ENCODE peak calls at places on chromosomes 6 and 20, in eight cellular contexts. P, J, L, Q, W, H, G and N are unnamed samples.
A peak's percentile ranks its signal among the peaks of the same experiment; 100 is the strongest.

GRCh38 chr20:37131486-37131885 is 35.7 kb upstream of the RBL1 start:
- DNase-seq in P (no peak), J (no peak), L (no peak), Q (no peak), W (no peak), H (no peak), G (no peak), N (no peak)

GRCh38 chr6:30327232-30327746 is 562 bp downstream of the TRIM39 start:
- DNase-seq in P (no peak), J (peak; percentile 0), L (no peak), Q (no peak), W (peak; percentile 85), H (no peak), G (no peak), N (no peak)

GRCh38 chr6:143513410-143513809 is 1.9 kb upstream of the FUCA2 start:
- DNase-seq in P (no peak), J (no peak), L (peak; percentile 69), Q (no peak), W (peak; percentile 40), H (no peak), G (no peak), N (peak; percentile 65)

GRCh38 chr6:66897576-66897975 is 1190.5 kb upstream of the EYS start:
- DNase-seq in P (peak; percentile 1), J (peak; percentile 60), L (no peak), Q (no peak), W (peak; percentile 95), H (no peak), G (peak; percentile 32), N (no peak)

GRCh38 chr6:153405926-153406325 is 274.8 kb upstream of the RGS17 start:
- DNase-seq in P (no peak), J (no peak), L (no peak), Q (no peak), W (no peak), H (no peak), G (no peak), N (no peak)

GRCh38 chr6:70277480-70277879 is 25.4 kb downstream of the COL9A1 start:
- DNase-seq in P (peak; percentile 23), J (peak; percentile 14), L (no peak), Q (peak; percentile 8), W (peak; percentile 21), H (no peak), G (peak; percentile 63), N (no peak)

GRCh38 chr6:4125933-4126864 is 9.2 kb downstream of the ECI2 start:
- DNase-seq in P (peak; percentile 90), J (peak; percentile 93), L (no peak), Q (no peak), W (peak; percentile 76), H (no peak), G (peak; percentile 87), N (no peak)

GRCh38 chr6:14035448-14035847 is 82.1 kb upstream of the CD83 start:
- DNase-seq in P (peak; percentile 96), J (peak; percentile 98), L (no peak), Q (no peak), W (peak; percentile 53), H (no peak), G (peak; percentile 89), N (no peak)

GRCh38 chr6:169310983-169311382 is 57.3 kb upstream of the THBS2 start:
- DNase-seq in P (no peak), J (no peak), L (no peak), Q (no peak), W (no peak), H (no peak), G (no peak), N (no peak)

GRCh38 chr20:64058536-64058935 is 4.5 kb upstream of the TCEA2 start:
- DNase-seq in P (peak; percentile 64), J (peak; percentile 76), L (no peak), Q (no peak), W (no peak), H (no peak), G (no peak), N (no peak)

GRCh38 chr20:51037499-51038110 is 14.7 kb upstream of the KCNG1 start:
- DNase-seq in P (no peak), J (no peak), L (no peak), Q (no peak), W (no peak), H (no peak), G (no peak), N (no peak)

GRCh38 chr20:58086763-58087566 is 141.5 kb downstream of the ANKRD60 start:
- DNase-seq in P (peak; percentile 27), J (peak; percentile 51), L (peak; percentile 52), Q (peak; percentile 46), W (peak; percentile 66), H (no peak), G (peak; percentile 56), N (peak; percentile 55)

GRCh38 chr6:129612440-129612839 is 97.5 kb downstream of the ARHGAP18 start:
- DNase-seq in P (no peak), J (no peak), L (no peak), Q (no peak), W (no peak), H (no peak), G (no peak), N (no peak)

GRCh38 chr6:138863331-138863730 is 67.4 kb downstream of the ECT2L start:
- DNase-seq in P (no peak), J (no peak), L (no peak), Q (peak; percentile 41), W (no peak), H (no peak), G (no peak), N (no peak)

DNA sequence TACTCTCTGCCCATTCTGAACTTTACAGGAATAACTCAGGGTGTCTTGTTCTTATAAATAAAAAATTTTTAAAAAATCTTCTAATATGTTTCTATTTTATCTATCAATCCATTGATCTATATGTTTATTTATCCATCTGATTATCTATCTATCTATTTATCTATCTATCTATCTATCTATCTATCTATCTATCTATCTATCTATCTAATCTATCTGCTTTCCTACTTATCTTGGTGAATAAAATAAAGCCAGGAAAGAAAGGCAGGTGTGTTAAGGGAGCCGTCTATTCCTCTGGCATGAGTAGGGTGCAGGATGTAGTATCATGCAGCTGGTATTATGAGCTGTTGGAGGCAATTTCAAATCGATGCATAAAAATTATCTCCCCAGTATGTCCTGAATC is 153.0 kb downstream of the FOXA2 start:
- DNase-seq in P (no peak), J (no peak), L (no peak), Q (no peak), W (no peak), H (no peak), G (no peak), N (no peak)
- TF ChIP-seq CTCF in P (no peak), J (no peak), L (no peak), Q (no peak), W (no peak), H (no peak), G (no peak), N (no peak)

DNA sequence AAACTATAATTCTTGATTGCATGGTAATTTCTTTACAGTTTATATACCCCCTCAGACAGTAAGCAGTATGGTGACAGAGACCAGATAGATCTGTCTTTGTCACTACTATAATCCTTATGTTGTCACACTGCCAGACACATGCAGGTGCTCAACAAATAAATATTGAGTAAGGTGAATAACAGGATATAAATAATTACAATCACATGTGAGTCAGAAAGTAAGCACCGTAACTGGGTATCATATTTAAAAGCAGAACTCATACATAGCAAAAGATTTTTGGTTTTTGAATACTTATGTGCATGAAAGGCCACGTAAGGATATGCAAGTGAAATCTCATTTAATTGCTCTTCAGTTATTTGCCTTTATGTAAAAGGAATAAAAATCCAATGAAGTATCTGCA is 17.4 kb downstream of the CNBD2 start:
- DNase-seq in P (no peak), J (no peak), L (no peak), Q (no peak), W (no peak), H (no peak), G (no peak), N (no peak)
- TF ChIP-seq CTCF in P (no peak), J (no peak), L (no peak), Q (no peak), W (no peak), H (no peak), G (no peak), N (no peak)

GRCh38 chr6:19210849-19211590 is 626.1 kb upstream of the ID4 start:
- DNase-seq in P (no peak), J (no peak), L (no peak), Q (peak; percentile 13), W (no peak), H (no peak), G (no peak), N (peak; percentile 23)
- TF ChIP-seq CTCF in P (no peak), J (no peak), L (no peak), Q (peak; percentile 49), W (no peak), H (peak; percentile 40), G (no peak), N (peak; percentile 49)

GRCh38 chr6:47633141-47633540 is 65.2 kb upstream of the ADGRF4 start:
- DNase-seq in P (no peak), J (peak; percentile 25), L (no peak), Q (no peak), W (peak; percentile 63), H (no peak), G (peak; percentile 24), N (no peak)
- TF ChIP-seq CTCF in P (no peak), J (no peak), L (no peak), Q (no peak), W (peak; percentile 66), H (no peak), G (peak; percentile 5), N (peak; percentile 20)

GRCh38 chr6:84422380-84422968 is 195.0 kb upstream of the CEP162 start:
- DNase-seq in P (peak; percentile 41), J (peak; percentile 30), L (peak; percentile 20), Q (peak; percentile 15), W (peak; percentile 32), H (peak; percentile 40), G (peak; percentile 85), N (peak; percentile 9)
- TF ChIP-seq CTCF in P (peak; percentile 84), J (peak; percentile 97), L (peak; percentile 32), Q (peak; percentile 53), W (peak; percentile 65), H (peak; percentile 70), G (peak; percentile 94), N (peak; percentile 64)

DNA sequence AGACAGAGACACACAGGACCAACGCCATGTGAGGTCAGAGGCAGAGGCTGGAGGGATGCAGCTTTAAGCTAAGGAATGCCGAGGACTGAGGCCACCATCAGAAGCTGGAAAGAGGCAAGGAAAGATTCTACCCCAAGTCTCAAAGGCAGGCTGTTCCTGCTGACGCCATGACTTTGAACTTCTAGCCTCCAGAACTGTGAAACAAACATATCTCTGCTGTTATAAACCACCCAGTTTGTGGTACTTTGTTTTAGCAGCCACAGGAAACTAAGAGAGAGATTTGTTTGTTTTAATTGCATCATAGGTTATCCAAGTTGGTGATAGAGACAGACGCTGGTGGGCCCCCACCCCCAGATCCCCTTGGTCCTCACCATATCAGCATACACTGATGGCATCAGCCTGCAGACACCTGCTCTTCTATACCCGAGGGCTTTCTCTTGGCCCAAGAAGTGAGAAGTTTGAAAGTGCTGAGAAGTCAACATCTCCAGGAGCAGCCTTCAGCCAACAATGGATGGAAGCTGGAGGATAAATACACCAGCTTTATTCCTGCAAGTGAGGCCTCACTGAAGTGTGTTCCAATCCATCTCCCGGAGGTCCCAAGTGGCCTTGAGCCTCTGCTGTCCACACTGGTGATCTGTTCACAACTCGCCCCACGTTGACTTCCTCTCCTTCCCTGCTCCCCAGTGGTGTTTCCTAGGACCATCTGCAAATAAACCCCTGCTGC is 154.7 kb downstream of the BTBD3 start:
- DNase-seq in P (no peak), J (no peak), L (no peak), Q (peak; percentile 28), W (no peak), H (no peak), G (no peak), N (no peak)
- TF ChIP-seq CTCF in P (no peak), J (no peak), L (no peak), Q (no peak), W (no peak), H (no peak), G (no peak), N (no peak)